ENCODE peak calls at places on chromosomes 5 and 9, in ten cellular contexts. One of them, this sample, is unnamed.

GRCh38 chr9:135792268-135793128 is 90.5 kb downstream of the KCNT1 start:
- DNase-seq in CD8-positive, alpha-beta T cell: no peak
- DNase-seq in GM04504: no peak
- DNase-seq in RWPE2: no peak
- DNase-seq in spleen: no peak
- DNase-seq in kidney: no peak
- DNase-seq in HT-29: no peak
- DNase-seq in aorta: no peak
- DNase-seq in SK-N-DZ: no peak
- DNase-seq in amniotic stem cell: no peak
- DNase-seq in this sample: peak

GRCh38 chr5:115952579-115952978 is 9.7 kb upstream of the LVRN start:
- DNase-seq in CD8-positive, alpha-beta T cell: no peak
- DNase-seq in GM04504: no peak
- DNase-seq in RWPE2: no peak
- DNase-seq in spleen: no peak
- DNase-seq in kidney: no peak
- DNase-seq in HT-29: no peak
- DNase-seq in aorta: no peak
- DNase-seq in SK-N-DZ: no peak
- DNase-seq in amniotic stem cell: no peak
- DNase-seq in this sample: no peak

GRCh38 chr9:33265211-33265885 is 499 bp downstream of the CHMP5 start:
- DNase-seq in CD8-positive, alpha-beta T cell: no peak
- DNase-seq in GM04504: no peak
- DNase-seq in RWPE2: no peak
- DNase-seq in spleen: peak
- DNase-seq in kidney: no peak
- DNase-seq in HT-29: no peak
- DNase-seq in aorta: no peak
- DNase-seq in SK-N-DZ: peak
- DNase-seq in amniotic stem cell: no peak
- DNase-seq in this sample: no peak

GRCh38 chr9:134621558-134622110 is 20.0 kb upstream of the COL5A1 start:
- DNase-seq in CD8-positive, alpha-beta T cell: no peak
- DNase-seq in GM04504: no peak
- DNase-seq in RWPE2: peak
- DNase-seq in spleen: peak
- DNase-seq in kidney: no peak
- DNase-seq in HT-29: no peak
- DNase-seq in aorta: peak
- DNase-seq in SK-N-DZ: no peak
- DNase-seq in amniotic stem cell: no peak
- DNase-seq in this sample: no peak

GRCh38 chr5:115580941-115581340 is 21.3 kb downstream of the TICAM2 start:
- DNase-seq in CD8-positive, alpha-beta T cell: no peak
- DNase-seq in GM04504: no peak
- DNase-seq in RWPE2: no peak
- DNase-seq in spleen: no peak
- DNase-seq in kidney: no peak
- DNase-seq in HT-29: no peak
- DNase-seq in aorta: no peak
- DNase-seq in SK-N-DZ: no peak
- DNase-seq in amniotic stem cell: no peak
- DNase-seq in this sample: no peak

GRCh38 chr5:78751872-78752271 is 103.3 kb upstream of the LHFPL2 start:
- DNase-seq in CD8-positive, alpha-beta T cell: no peak
- DNase-seq in GM04504: no peak
- DNase-seq in RWPE2: no peak
- DNase-seq in spleen: no peak
- DNase-seq in kidney: no peak
- DNase-seq in HT-29: no peak
- DNase-seq in aorta: no peak
- DNase-seq in SK-N-DZ: no peak
- DNase-seq in amniotic stem cell: no peak
- DNase-seq in this sample: no peak

GRCh38 chr9:105832311-105832710 is 138.0 kb downstream of the TMEM38B start:
- DNase-seq in CD8-positive, alpha-beta T cell: no peak
- DNase-seq in GM04504: no peak
- DNase-seq in RWPE2: no peak
- DNase-seq in spleen: no peak
- DNase-seq in kidney: no peak
- DNase-seq in HT-29: no peak
- DNase-seq in aorta: no peak
- DNase-seq in SK-N-DZ: no peak
- DNase-seq in amniotic stem cell: no peak
- DNase-seq in this sample: no peak

GRCh38 chr5:124996764-124997077 is 250.3 kb upstream of the ZNF608 start:
- DNase-seq in CD8-positive, alpha-beta T cell: no peak
- DNase-seq in GM04504: peak
- DNase-seq in RWPE2: no peak
- DNase-seq in spleen: no peak
- DNase-seq in kidney: no peak
- DNase-seq in HT-29: no peak
- DNase-seq in aorta: no peak
- DNase-seq in SK-N-DZ: no peak
- DNase-seq in amniotic stem cell: no peak
- DNase-seq in this sample: no peak

GRCh38 chr5:7586499-7586898 is 190.6 kb downstream of the ADCY2 start:
- DNase-seq in CD8-positive, alpha-beta T cell: no peak
- DNase-seq in GM04504: no peak
- DNase-seq in RWPE2: no peak
- DNase-seq in spleen: no peak
- DNase-seq in kidney: no peak
- DNase-seq in HT-29: no peak
- DNase-seq in aorta: no peak
- DNase-seq in SK-N-DZ: no peak
- DNase-seq in amniotic stem cell: no peak
- DNase-seq in this sample: no peak

GRCh38 chr9:34374905-34375552 is 1.7 kb downstream of the MYORG start:
- DNase-seq in CD8-positive, alpha-beta T cell: no peak
- DNase-seq in GM04504: no peak
- DNase-seq in RWPE2: no peak
- DNase-seq in spleen: no peak
- DNase-seq in kidney: no peak
- DNase-seq in HT-29: peak
- DNase-seq in aorta: no peak
- DNase-seq in SK-N-DZ: peak
- DNase-seq in amniotic stem cell: no peak
- DNase-seq in this sample: peak

GRCh38 chr5:29114331-29114768 is 2076.0 kb upstream of the CDH9 start:
- DNase-seq in CD8-positive, alpha-beta T cell: no peak
- DNase-seq in GM04504: no peak
- DNase-seq in RWPE2: no peak
- DNase-seq in spleen: no peak
- DNase-seq in kidney: no peak
- DNase-seq in HT-29: no peak
- DNase-seq in aorta: no peak
- DNase-seq in SK-N-DZ: no peak
- DNase-seq in amniotic stem cell: no peak
- DNase-seq in this sample: no peak

GRCh38 chr9:16514131-16514530 is 356.3 kb downstream of the BNC2 start:
- DNase-seq in CD8-positive, alpha-beta T cell: no peak
- DNase-seq in GM04504: no peak
- DNase-seq in RWPE2: no peak
- DNase-seq in spleen: no peak
- DNase-seq in kidney: no peak
- DNase-seq in HT-29: no peak
- DNase-seq in aorta: no peak
- DNase-seq in SK-N-DZ: no peak
- DNase-seq in amniotic stem cell: no peak
- DNase-seq in this sample: no peak

GRCh38 chr5:151469992-151470391 is 22.6 kb downstream of the SLC36A1 start:
- DNase-seq in CD8-positive, alpha-beta T cell: no peak
- DNase-seq in GM04504: no peak
- DNase-seq in RWPE2: no peak
- DNase-seq in spleen: no peak
- DNase-seq in kidney: no peak
- DNase-seq in HT-29: no peak
- DNase-seq in aorta: no peak
- DNase-seq in SK-N-DZ: no peak
- DNase-seq in amniotic stem cell: no peak
- DNase-seq in this sample: no peak

GRCh38 chr5:132215329-132215728 is 12.3 kb downstream of the P4HA2 start:
- DNase-seq in CD8-positive, alpha-beta T cell: no peak
- DNase-seq in GM04504: peak
- DNase-seq in RWPE2: peak
- DNase-seq in spleen: peak
- DNase-seq in kidney: peak
- DNase-seq in HT-29: peak
- DNase-seq in aorta: peak
- DNase-seq in SK-N-DZ: no peak
- DNase-seq in amniotic stem cell: peak
- DNase-seq in this sample: no peak

GRCh38 chr9:131656356-131657030 is 83.4 kb downstream of the RAPGEF1 start:
- DNase-seq in CD8-positive, alpha-beta T cell: peak
- DNase-seq in GM04504: no peak
- DNase-seq in RWPE2: no peak
- DNase-seq in spleen: peak
- DNase-seq in kidney: peak
- DNase-seq in HT-29: no peak
- DNase-seq in aorta: no peak
- DNase-seq in SK-N-DZ: no peak
- DNase-seq in amniotic stem cell: no peak
- DNase-seq in this sample: no peak

GRCh38 chr9:129584136-129584535 is 36.8 kb downstream of the C9orf50 start:
- DNase-seq in CD8-positive, alpha-beta T cell: peak
- DNase-seq in GM04504: no peak
- DNase-seq in RWPE2: no peak
- DNase-seq in spleen: no peak
- DNase-seq in kidney: no peak
- DNase-seq in HT-29: peak
- DNase-seq in aorta: no peak
- DNase-seq in SK-N-DZ: peak
- DNase-seq in amniotic stem cell: peak
- DNase-seq in this sample: peak

GRCh38 chr9:135422340-135422944 is 57.1 kb upstream of the PPP1R26 start:
- DNase-seq in CD8-positive, alpha-beta T cell: no peak
- DNase-seq in GM04504: no peak
- DNase-seq in RWPE2: no peak
- DNase-seq in spleen: no peak
- DNase-seq in kidney: no peak
- DNase-seq in HT-29: no peak
- DNase-seq in aorta: peak
- DNase-seq in SK-N-DZ: no peak
- DNase-seq in amniotic stem cell: no peak
- DNase-seq in this sample: no peak

GRCh38 chr9:104374711-104375110 is 129.4 kb upstream of the OR13F1 start:
- DNase-seq in CD8-positive, alpha-beta T cell: no peak
- DNase-seq in GM04504: no peak
- DNase-seq in RWPE2: no peak
- DNase-seq in spleen: no peak
- DNase-seq in kidney: no peak
- DNase-seq in HT-29: no peak
- DNase-seq in aorta: no peak
- DNase-seq in SK-N-DZ: peak
- DNase-seq in amniotic stem cell: no peak
- DNase-seq in this sample: no peak

GRCh38 chr9:108486791-108487190 is 369.0 kb downstream of the ACTL7B start:
- DNase-seq in CD8-positive, alpha-beta T cell: no peak
- DNase-seq in GM04504: no peak
- DNase-seq in RWPE2: no peak
- DNase-seq in spleen: no peak
- DNase-seq in kidney: no peak
- DNase-seq in HT-29: no peak
- DNase-seq in aorta: no peak
- DNase-seq in SK-N-DZ: no peak
- DNase-seq in amniotic stem cell: no peak
- DNase-seq in this sample: no peak

GRCh38 chr9:76852026-76852425 is 53.9 kb downstream of the PRUNE2 start:
- DNase-seq in CD8-positive, alpha-beta T cell: no peak
- DNase-seq in GM04504: no peak
- DNase-seq in RWPE2: no peak
- DNase-seq in spleen: no peak
- DNase-seq in kidney: no peak
- DNase-seq in HT-29: no peak
- DNase-seq in aorta: no peak
- DNase-seq in SK-N-DZ: no peak
- DNase-seq in amniotic stem cell: no peak
- DNase-seq in this sample: no peak

GRCh38 chr5:73311291-73312110 is 137.1 kb downstream of the FOXD1 start:
- DNase-seq in CD8-positive, alpha-beta T cell: no peak
- DNase-seq in GM04504: peak
- DNase-seq in RWPE2: no peak
- DNase-seq in spleen: no peak
- DNase-seq in kidney: peak
- DNase-seq in HT-29: no peak
- DNase-seq in aorta: peak
- DNase-seq in SK-N-DZ: no peak
- DNase-seq in amniotic stem cell: no peak
- DNase-seq in this sample: no peak

GRCh38 chr5:125348221-125348692 is 601.8 kb upstream of the ZNF608 start:
- DNase-seq in CD8-positive, alpha-beta T cell: no peak
- DNase-seq in GM04504: no peak
- DNase-seq in RWPE2: no peak
- DNase-seq in spleen: no peak
- DNase-seq in kidney: no peak
- DNase-seq in HT-29: no peak
- DNase-seq in aorta: peak
- DNase-seq in SK-N-DZ: no peak
- DNase-seq in amniotic stem cell: no peak
- DNase-seq in this sample: no peak

This sample was measured in HepG2.